ENCODE peak calls at places on chromosomes 7 and 10, in five cellular contexts. X, P, F, G and L are unnamed samples.

GRCh38 chr7:2024227-2024918 is 208.4 kb downstream of the MAD1L1 start:
- DNase-seq in X (no peak), P (no peak), F (no peak), G (peak; percentile 56), L (peak; percentile 30)

GRCh38 chr10:67770537-67770936 is 67.5 kb downstream of the DNAJC12 start:
- DNase-seq in X (no peak), P (no peak), F (no peak), G (no peak), L (no peak)

GRCh38 chr7:8481096-8481495 is 47.7 kb downstream of the NXPH1 start:
- DNase-seq in X (no peak), P (no peak), F (no peak), G (no peak), L (no peak)

GRCh38 chr7:108015740-108016139 is 12.8 kb upstream of the LAMB1 start:
- DNase-seq in X (no peak), P (no peak), F (no peak), G (no peak), L (no peak)

GRCh38 chr7:131845573-131846337 is 289.3 kb upstream of the PODXL start:
- DNase-seq in X (no peak), P (no peak), F (no peak), G (no peak), L (no peak)

GRCh38 chr7:43669286-43670081 is 59.8 kb downstream of the COA1 start:
- DNase-seq in X (peak; percentile 96), P (no peak), F (peak; percentile 42), G (no peak), L (no peak)

GRCh38 chr10:4650572-4650971 is 175.4 kb upstream of the AKR1E2 start:
- DNase-seq in X (no peak), P (no peak), F (peak; percentile 80), G (no peak), L (no peak)

GRCh38 chr7:29565982-29566746 is 2.5 kb downstream of the PRR15 start:
- DNase-seq in X (peak; percentile 44), P (no peak), F (peak; percentile 55), G (no peak), L (peak; percentile 79)

GRCh38 chr10:112967200-112967599 is 17.2 kb downstream of the TCF7L2 start:
- DNase-seq in X (no peak), P (no peak), F (peak; percentile 87), G (no peak), L (no peak)

GRCh38 chr10:97024181-97025073 is 161.3 kb downstream of the SLIT1 start:
- DNase-seq in X (no peak), P (no peak), F (peak; percentile 67), G (peak; percentile 70), L (no peak)

GRCh38 chr7:16644987-16645592 is 464 bp downstream of the ANKMY2 start:
- DNase-seq in X (no peak), P (peak; percentile 75), F (peak; percentile 66), G (no peak), L (peak; percentile 85)

GRCh38 chr7:85765698-85766298 is 578.9 kb upstream of the SEMA3D start:
- DNase-seq in X (no peak), P (peak; percentile 62), F (no peak), G (no peak), L (no peak)

GRCh38 chr7:128032605-128033235 is 1.5 kb upstream of the LRRC4 start:
- DNase-seq in X (peak; percentile 47), P (no peak), F (peak; percentile 78), G (no peak), L (no peak)

GRCh38 chr10:35372329-35372728 is 36.0 kb downstream of the CCNY start:
- DNase-seq in X (no peak), P (no peak), F (peak; percentile 89), G (no peak), L (no peak)

GRCh38 chr10:133411523-133412380 is 12.7 kb downstream of the SPRN start:
- DNase-seq in X (no peak), P (no peak), F (no peak), G (no peak), L (no peak)

GRCh38 chr10:96290368-96291133 is 13.7 kb upstream of the DNTT start:
- DNase-seq in X (no peak), P (no peak), F (no peak), G (no peak), L (no peak)

DNA sequence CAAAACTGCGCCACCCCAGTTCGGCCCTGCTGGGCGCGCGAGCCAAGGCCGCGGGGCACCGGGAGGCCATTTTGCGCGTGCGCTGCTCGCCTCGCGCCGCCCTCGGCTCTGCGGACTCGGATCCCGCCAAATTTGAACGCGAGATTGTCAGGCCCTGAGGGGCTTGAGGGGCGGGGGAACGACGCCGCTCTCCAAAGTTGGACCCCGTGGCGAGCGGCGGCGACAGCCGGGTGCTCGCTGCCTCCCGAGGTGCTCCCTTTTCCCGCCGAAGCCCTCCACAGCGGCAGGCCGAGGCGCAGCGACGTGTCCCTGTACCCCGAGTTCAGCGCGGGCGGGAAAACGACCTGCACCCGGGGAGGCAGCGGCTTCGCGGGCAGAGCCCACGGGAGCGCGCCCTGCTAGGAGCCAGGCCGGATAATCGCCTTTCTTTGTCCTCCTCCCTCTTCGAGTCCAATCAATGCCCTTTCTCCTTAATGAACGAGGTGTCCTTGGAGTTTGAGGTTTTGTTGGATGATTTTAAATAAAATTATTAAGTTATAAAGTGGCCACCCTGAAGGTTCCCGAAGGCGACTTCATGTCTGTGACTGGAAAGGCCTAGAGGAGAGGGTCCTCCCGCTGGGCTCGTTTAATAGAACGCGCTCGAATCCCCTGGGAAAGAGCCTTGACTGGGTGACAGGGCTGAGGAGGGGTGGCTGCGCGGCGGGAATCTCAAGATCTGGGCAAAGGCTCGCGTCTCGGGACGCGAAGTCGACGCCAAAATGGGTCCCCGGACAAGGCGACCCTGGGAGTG is 10.7 kb upstream of the SPAG6 start:
- DNase-seq in X (peak; percentile 84), P (peak; percentile 86), F (no peak), G (no peak), L (no peak)
- H3K9ac ChIP-seq in X (no peak overlapping the region), P (no peak overlapping the region), F (peak overlapping the region; percentile 80), G (no peak overlapping the region), L (no peak overlapping the region)

DNA sequence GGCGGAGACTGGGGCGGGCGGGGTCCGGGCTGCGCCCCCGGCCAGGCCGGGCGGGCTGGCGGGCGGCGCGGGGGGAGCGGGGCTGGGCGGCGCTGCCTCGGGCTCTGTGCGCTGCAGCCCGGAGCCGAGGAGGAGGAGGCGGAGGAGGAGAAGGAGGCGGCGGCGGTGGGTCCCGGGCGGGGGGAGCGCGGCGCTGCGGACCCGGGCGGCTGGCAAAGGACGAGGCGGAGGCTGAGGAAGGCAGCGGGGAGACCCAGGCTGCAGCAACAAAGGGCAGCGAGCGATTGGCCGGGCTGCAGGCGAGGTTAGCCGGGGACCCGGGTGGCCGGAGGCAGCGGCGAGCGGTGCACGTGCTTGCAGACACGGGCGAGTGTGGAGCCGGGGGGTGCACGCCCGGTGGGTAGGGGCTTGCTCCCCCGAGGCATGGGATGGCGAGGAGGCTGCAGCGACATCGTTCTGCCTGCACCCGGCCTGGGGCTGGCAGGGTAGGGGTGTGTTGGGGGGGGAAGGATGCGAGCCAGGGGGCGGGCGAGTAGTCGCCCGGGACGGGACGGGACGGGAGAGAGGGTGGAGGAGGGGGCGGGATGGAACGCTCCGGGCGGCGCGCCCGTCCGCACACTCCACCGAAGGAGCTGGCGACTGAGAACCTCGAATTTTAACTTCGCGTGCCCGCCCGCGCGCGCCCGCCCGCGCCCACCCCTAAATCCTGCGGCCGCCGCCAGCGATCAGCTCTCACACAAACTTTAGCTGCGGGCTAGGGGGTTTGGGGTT is 844 bp upstream of the KAT6B start:
- DNase-seq in X (no peak), P (peak; percentile 89), F (peak; percentile 66), G (peak; percentile 44), L (peak; percentile 88)
- H3K9ac ChIP-seq in X (peak overlapping the region; percentile 59), P (no peak overlapping the region), F (peak overlapping the region; percentile 66), G (peak overlapping the region; percentile 55), L (peak overlapping the region; percentile 83)

GRCh38 chr7:139687206-139687954 is 90.4 kb downstream of the HIPK2 start:
- DNase-seq in X (no peak), P (no peak), F (peak; percentile 45), G (no peak), L (no peak)
- H3K9ac ChIP-seq in X (no peak overlapping the region), P (no peak overlapping the region), F (no peak overlapping the region), G (no peak overlapping the region), L (no peak overlapping the region)

GRCh38 chr10:110354322-110354766 is 49.6 kb upstream of the SMNDC1 start:
- DNase-seq in X (peak; percentile 84), P (peak; percentile 87), F (peak; percentile 94), G (peak; percentile 91), L (peak; percentile 74)
- H3K9ac ChIP-seq in X (no peak overlapping the region), P (no peak overlapping the region), F (peak overlapping the region; percentile 74), G (peak overlapping the region; percentile 99), L (peak overlapping the region; percentile 44)

DNA sequence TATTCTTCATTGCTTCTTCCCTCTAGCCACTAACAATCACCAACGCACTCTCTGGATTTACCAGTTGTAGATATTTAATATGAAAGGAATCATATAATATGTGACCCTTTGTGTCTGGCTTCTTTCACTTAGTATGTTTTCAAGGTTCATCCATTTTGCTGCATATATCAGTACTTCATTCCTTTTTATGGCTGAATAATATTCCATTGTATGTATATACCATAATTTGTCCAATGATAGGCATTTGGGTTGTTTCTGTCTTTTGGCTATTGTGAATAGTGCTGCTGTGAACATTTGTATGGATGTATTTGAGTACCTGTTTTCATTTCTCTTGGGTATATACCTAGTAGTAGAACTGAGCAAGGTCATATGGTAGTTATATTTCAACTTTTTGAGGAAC is 7.3 kb downstream of the AKAP9 start:
- DNase-seq in X (no peak), P (no peak), F (no peak), G (no peak), L (no peak)
- H3K9ac ChIP-seq in X (no peak overlapping the region), P (no peak overlapping the region), F (no peak overlapping the region), G (no peak overlapping the region), L (no peak overlapping the region)

DNA sequence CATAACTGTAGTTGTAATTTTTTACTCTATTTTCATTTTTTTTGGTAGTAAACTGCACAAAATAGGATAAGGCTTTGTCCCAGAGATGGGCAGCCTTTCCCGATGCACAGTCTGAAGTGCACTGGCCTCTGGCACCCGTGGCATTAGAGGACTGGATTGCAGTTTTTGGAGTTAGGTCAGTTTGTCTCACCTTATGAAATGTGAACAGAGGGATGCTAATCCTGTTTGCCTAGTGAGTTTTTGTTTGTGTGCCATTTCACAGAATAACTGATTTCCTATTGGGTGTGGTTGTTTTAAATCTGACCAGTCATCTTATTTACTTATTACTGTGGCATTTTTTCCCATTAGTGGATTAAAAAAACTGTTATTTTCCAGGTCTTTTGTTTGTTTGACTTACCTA is 109.5 kb upstream of the GATA3 start:
- DNase-seq in X (no peak), P (no peak), F (peak; percentile 29), G (no peak), L (peak; percentile 36)
- H3K9ac ChIP-seq in X (no peak overlapping the region), P (no peak overlapping the region), F (no peak overlapping the region), G (no peak overlapping the region), L (no peak overlapping the region)

DNA sequence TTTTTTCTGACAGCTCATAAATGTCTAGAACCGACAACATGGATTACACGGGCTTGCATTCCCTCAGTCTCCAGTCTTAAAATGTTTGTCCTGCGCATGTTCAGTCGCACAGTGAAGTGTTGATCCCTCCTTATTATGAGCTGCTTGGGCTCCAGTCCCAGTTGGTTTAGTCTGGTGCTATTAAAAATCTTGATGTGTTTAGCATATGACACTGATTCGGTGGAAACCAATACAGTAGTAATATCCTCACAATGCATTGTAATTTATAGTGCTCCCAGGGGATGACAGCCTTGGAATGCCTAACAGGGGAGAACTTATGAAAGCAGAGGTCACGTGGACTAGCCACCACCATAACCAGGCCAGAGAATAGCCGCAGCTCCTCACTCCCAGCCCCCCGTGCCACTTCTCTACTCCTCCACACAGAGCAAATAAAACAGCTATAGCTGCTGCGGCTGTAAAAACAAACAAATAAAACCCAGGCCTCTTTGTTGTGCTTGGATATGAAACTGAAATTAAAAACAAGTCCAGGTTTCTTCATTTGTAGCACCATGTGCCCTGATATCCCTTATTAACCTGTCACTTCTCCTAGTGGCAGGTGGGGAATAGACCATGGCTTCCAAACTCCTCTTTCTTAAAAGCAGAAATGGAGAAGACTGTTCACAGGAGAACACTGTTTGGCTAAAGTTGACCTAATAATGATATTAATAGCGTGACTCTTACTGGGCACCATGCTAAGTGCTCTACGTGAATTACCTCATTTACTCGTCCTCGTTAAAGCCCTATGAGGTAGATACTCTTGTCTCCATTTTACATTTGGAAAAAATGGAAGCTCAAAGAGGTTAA is 7.7 kb downstream of the DPCD start:
- DNase-seq in X (no peak), P (no peak), F (no peak), G (no peak), L (no peak)
- H3K9ac ChIP-seq in X (no peak overlapping the region), P (no peak overlapping the region), F (no peak overlapping the region), G (no peak overlapping the region), L (no peak overlapping the region)